ENCODE peak calls at places on chromosomes 13 and 19, in four cellular contexts. V is suprapubic skin, K is Peyer's patch, U is H9. Q is an unnamed sample. For H3K27me3, the result is how much of the 10 kb centered on the place peaks cover.

GRCh38 chr19:16457954-16458331 is 13.8 kb downstream of the EPS15L1 start:
- DNase-seq in K (no peak), U (no peak), V (no peak), Q (no peak)

GRCh38 chr19:51097166-51097736 is 11.0 kb downstream of the CTU1 start:
- DNase-seq in K (peak), V (peak), U (peak), Q (peak)

GRCh38 chr13:67632590-67632989 is 402.5 kb upstream of the PCDH9 start:
- DNase-seq in K (no peak), U (no peak), V (no peak), Q (no peak)

GRCh38 chr19:20167020-20167644 is at the start of gene ZNF486:
- DNase-seq in V (peak), K (peak), U (peak), Q (peak)

GRCh38 chr13:39422845-39423565 is 180.0 kb downstream of the LHFPL6 start:
- DNase-seq in V (no peak), K (no peak), U (no peak), Q (no peak)

GRCh38 chr19:5547881-5548280 is 19.9 kb downstream of the TINCR start:
- DNase-seq in U (peak), V (no peak), K (peak), Q (no peak)

GRCh38 chr13:40058757-40059236 is 403.3 kb downstream of the COG6 start:
- DNase-seq in K (no peak), U (no peak), V (no peak), Q (no peak)

GRCh38 chr13:105139380-105140285 is 1395.8 kb downstream of the EFNB2 start:
- DNase-seq in K (peak), U (peak), V (no peak), Q (no peak)

GRCh38 chr13:79995334-79995733 is 345.6 kb downstream of the SPRY2 start:
- DNase-seq in V (no peak), U (no peak), K (no peak), Q (peak)

GRCh38 chr13:40534456-40534855 is 132.0 kb downstream of the FOXO1 start:
- DNase-seq in U (no peak), V (no peak), K (no peak), Q (no peak)

GRCh38 chr19:7349961-7350711 is 1.4 kb downstream of the ARHGEF18 start:
- DNase-seq in K (peak), U (no peak), V (no peak), Q (no peak)

GRCh38 chr19:27774827-27775226 is 1438.1 kb downstream of the UQCRFS1 start:
- DNase-seq in U (peak), V (no peak), K (no peak), Q (no peak)

GRCh38 chr13:39263033-39263432 is 224.8 kb downstream of the NHLRC3 start:
- DNase-seq in U (peak), V (no peak), K (peak), Q (peak)

DNA sequence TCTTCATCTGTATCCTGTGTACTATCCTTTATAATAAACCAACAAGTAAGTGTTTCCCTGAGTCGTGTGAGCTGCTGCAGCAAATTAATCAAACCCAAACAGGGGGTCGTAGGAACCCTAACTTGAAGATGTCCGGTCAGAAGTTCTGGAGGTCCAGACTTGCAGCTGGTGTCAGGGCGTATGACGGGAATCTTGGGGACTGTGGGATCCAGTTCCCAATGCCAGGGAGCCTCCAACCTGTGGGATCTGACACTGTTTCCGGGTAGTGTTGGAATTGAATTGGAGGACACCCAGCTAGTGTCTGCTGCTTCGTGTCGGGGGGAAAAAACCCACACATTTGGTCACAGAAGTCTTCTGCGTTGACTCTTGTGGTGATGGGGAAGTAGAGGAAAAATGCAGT is 52.1 kb upstream of the AMER2 start:
- DNase-seq in U (no peak), V (no peak), K (no peak), Q (no peak)
- H3K27me3 ChIP-seq in U (under half), V (under half), K (under half), Q (under half)

GRCh38 chr13:73090812-73091187 is 32.0 kb downstream of the KLF5 start:
- DNase-seq in V (no peak), K (no peak), U (no peak), Q (no peak)
- H3K27ac ChIP-seq in V (no peak), K (peak), U (no peak), Q (peak)

GRCh38 chr19:49019242-49019932 is 2.5 kb upstream of the LHB start:
- DNase-seq in K (peak), U (peak), V (peak), Q (no peak)
- TF ChIP-seq CTCF in K (no peak), U (peak), V (no peak), Q (peak)

GRCh38 chr13:112058941-112059340 is 8.0 kb upstream of the SOX1 start:
- DNase-seq in U (no peak), V (peak), K (no peak), Q (no peak)
- H3K27me3 ChIP-seq in U (half or more), V (half or more), K (half or more), Q (half or more)

GRCh38 chr19:32289566-32290210 is 55.7 kb upstream of the ZNF507 start:
- DNase-seq in U (no peak), K (no peak), V (no peak), Q (no peak)
- H3K27ac ChIP-seq in U (no peak), K (no peak), V (no peak), Q (no peak)

DNA sequence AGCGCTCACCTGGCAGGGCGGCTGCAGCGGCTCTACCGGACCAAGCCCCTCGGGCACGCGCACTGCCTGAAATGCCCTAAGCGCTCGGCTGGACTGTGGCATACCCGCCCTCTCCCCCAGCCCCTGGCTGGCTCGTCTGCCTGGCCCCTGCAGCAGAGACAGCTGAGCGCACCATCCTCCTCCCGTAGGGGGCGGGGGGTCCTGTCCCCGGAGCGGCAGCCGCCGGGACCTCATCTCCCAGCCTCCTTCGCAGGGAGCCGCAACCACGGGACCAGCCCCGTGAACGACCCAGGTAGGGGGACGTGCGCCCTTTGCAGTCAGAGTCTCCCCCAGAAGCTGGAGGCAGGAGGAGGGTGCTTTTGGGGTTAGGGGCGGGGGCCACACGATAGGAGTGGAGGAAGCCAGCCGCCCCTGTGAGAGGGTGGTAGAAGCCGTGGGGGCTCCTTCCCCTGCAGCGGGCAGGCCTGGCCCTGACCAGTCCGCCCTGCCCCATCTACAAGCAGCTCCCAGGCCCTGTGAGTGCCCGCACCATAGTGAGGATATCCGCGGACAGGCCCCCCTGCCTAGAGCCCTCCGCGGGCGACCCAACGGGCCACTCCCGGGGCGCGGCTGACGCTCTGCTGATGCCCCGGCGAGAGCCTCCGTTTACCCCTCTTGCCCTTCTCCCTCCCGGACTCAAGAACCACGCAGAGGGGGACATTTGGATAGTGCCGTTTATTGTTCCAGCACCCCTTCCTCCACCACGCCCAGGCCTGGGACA is 34.2 kb downstream of the ZNF787 start:
- DNase-seq in V (no peak), K (no peak), U (no peak), Q (no peak)
- TF ChIP-seq CTCF in V (no peak), K (no peak), U (no peak), Q (no peak)

GRCh38 chr13:112985803-112986408 is 16.9 kb downstream of the MCF2L start:
- DNase-seq in V (no peak), K (no peak), U (no peak), Q (no peak)

GRCh38 chr13:112984954-112985802 is 16.2 kb downstream of the MCF2L start:
- DNase-seq in U (no peak), V (no peak), K (peak), Q (no peak)

GRCh38 chr13:112986470-112986869 is 17.5 kb downstream of the MCF2L start:
- DNase-seq in U (no peak), K (no peak), V (no peak), Q (no peak)

GRCh38 chr13:112986946-112987345 is 17.9 kb downstream of the MCF2L start:
- DNase-seq in U (no peak), K (no peak), V (no peak), Q (no peak)

GRCh38 chr13:112987625-112988024 is 18.6 kb downstream of the MCF2L start:
- DNase-seq in V (no peak), U (no peak), K (no peak), Q (no peak)
- H3K27me3 ChIP-seq in V (under half), U (under half), K (under half), Q (under half)